ENCODE peak calls at places on chromosomes 2 and 18, in six cellular contexts. G, N, A, R, S and X are unnamed samples.

GRCh38 chr2:204632410-204632809 is 87.1 kb downstream of the PARD3B start:
- DNase-seq in R (no peak), N (no peak), S (no peak), G (no peak), A (no peak), X (no peak)

GRCh38 chr18:37305084-37305483 is 260.5 kb downstream of the CELF4 start:
- DNase-seq in A (no peak), N (no peak), G (no peak), S (no peak), R (no peak), X (no peak)

GRCh38 chr2:219737270-219737691 is 109.9 kb downstream of the SLC4A3 start:
- DNase-seq in S (no peak), G (peak; percentile 12), R (peak; percentile 36), A (no peak), N (no peak), X (no peak)

GRCh38 chr2:239472220-239472775 is 71.5 kb upstream of the HDAC4 start:
- DNase-seq in A (no peak), N (no peak), S (no peak), R (no peak), G (no peak), X (no peak)

GRCh38 chr2:164984428-164984827 is 29.1 kb upstream of the SLC38A11 start:
- DNase-seq in G (no peak), S (no peak), N (peak; percentile 59), R (no peak), A (no peak), X (no peak)

GRCh38 chr2:230931556-230932231 is 6.7 kb upstream of the GPR55 start:
- DNase-seq in S (no peak), N (no peak), A (no peak), G (no peak), R (no peak), X (no peak)

GRCh38 chr18:28794459-28795245 is 617.7 kb upstream of the CDH2 start:
- DNase-seq in A (no peak), N (peak; percentile 9), G (peak; percentile 89), S (no peak), R (peak; percentile 88), X (peak; percentile 12)

GRCh38 chr2:28268386-28268785 is 124.3 kb upstream of the FOSL2 start:
- DNase-seq in N (no peak), R (peak; percentile 53), A (no peak), S (no peak), G (no peak), X (no peak)

GRCh38 chr2:237673130-237673921 is 45.9 kb downstream of the LRRFIP1 start:
- DNase-seq in R (peak; percentile 70), G (peak; percentile 79), N (no peak), S (peak; percentile 72), A (peak; percentile 80), X (no peak)

GRCh38 chr2:35246702-35247101 is 1108.9 kb upstream of the CRIM1 start:
- DNase-seq in N (no peak), G (no peak), S (no peak), R (no peak), A (no peak), X (no peak)

GRCh38 chr2:43225788-43226557 is 433 bp downstream of the ZFP36L2 start:
- DNase-seq in S (peak; percentile 86), A (peak; percentile 89), R (peak; percentile 70), N (no peak), G (peak; percentile 76), X (no peak)

GRCh38 chr2:173184031-173185004 is 108.7 kb downstream of the MAP3K20 start:
- DNase-seq in N (peak; percentile 96), S (no peak), G (peak; percentile 97), A (no peak), R (peak; percentile 100), X (peak; percentile 96)

GRCh38 chr18:44803019-44803650 is 122.4 kb downstream of the SETBP1 start:
- DNase-seq in R (peak; percentile 75), A (peak; percentile 49), S (peak; percentile 75), N (no peak), G (no peak), X (no peak)

GRCh38 chr2:238974061-238974460 is 126.2 kb downstream of the TWIST2 start:
- DNase-seq in R (peak; percentile 72), A (no peak), G (peak; percentile 24), N (no peak), S (no peak), X (no peak)

GRCh38 chr2:232386740-232387450 is 8.3 kb downstream of the ALPP start:
- DNase-seq in R (peak; percentile 36), A (no peak), N (no peak), S (no peak), G (peak; percentile 32), X (no peak)
- H3K4me3 ChIP-seq in R (no peak overlapping the region), A (no peak overlapping the region), N (peak overlapping the region; percentile 25), S (no peak overlapping the region), G (no peak overlapping the region), X (no peak overlapping the region)

DNA sequence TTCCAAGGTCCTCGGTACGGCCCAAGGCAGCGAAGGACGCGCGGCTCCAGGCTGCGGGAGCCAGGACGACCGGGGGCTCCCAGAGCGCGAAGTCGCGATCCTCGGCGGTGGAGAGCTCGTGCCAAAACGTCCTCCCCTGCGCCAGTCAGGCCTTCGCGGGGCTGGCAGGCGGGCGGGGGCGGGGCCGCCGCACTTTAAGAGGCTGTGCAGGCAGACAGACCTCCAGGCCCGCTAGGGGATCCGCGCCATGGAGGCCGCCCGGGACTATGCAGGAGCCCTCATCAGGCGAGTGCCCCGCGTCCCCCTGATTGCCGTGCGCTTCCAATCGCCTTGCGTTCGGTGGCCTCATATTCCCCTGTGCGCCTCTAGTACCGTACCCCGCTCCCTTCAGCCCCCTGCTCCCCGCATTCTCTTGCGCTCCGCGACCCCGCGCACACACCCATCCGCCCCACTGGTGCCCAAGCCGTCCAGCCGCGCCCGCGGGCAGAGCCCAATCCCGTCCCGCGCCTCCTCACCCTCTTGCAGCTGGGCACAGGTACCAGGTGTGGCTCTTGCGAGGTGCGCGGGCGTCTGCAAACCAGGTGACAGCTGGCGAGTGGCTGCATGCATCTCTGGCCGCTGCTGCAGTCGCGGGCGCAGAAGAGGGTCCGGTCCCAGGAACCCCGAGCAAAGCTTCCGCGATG is at the start of gene CIDEA:
- DNase-seq in A (no peak), R (peak; percentile 42), N (no peak), S (no peak), G (no peak), X (no peak)
- H3K4me3 ChIP-seq in A (no peak within 1 kb of the TSS), R (peak within 1 kb of the TSS; percentile 30), N (peak within 1 kb of the TSS; percentile 18), S (no peak within 1 kb of the TSS), G (peak within 1 kb of the TSS; percentile 33), X (peak within 1 kb of the TSS; percentile 23)

GRCh38 chr2:10301946-10302478 is 692 bp upstream of the HPCAL1 start:
- DNase-seq in G (no peak), N (no peak), S (no peak), R (no peak), A (no peak), X (no peak)

GRCh38 chr2:10303634-10304378 is 1.1 kb downstream of the HPCAL1 start:
- DNase-seq in G (peak; percentile 47), A (peak; percentile 35), N (no peak), R (peak; percentile 56), S (peak; percentile 69), X (no peak)

GRCh38 chr2:10300997-10301945 is 1.4 kb upstream of the HPCAL1 start:
- DNase-seq in A (no peak), G (no peak), N (no peak), R (no peak), S (peak; percentile 70), X (no peak)

GRCh38 chr2:10303174-10303633 is 500 bp downstream of the HPCAL1 start:
- DNase-seq in R (no peak), S (no peak), N (no peak), A (no peak), G (peak; percentile 39), X (no peak)

GRCh38 chr2:10302479-10303173 is at the start of gene HPCAL1:
- DNase-seq in R (peak; percentile 79), S (peak; percentile 94), A (peak; percentile 93), N (no peak), G (peak; percentile 80), X (no peak)
- H3K4me3 ChIP-seq in R (peak within 1 kb of the TSS; percentile 83), S (peak within 1 kb of the TSS; percentile 93), A (peak within 1 kb of the TSS; percentile 81), N (peak within 1 kb of the TSS; percentile 60), G (peak within 1 kb of the TSS; percentile 87), X (peak within 1 kb of the TSS; percentile 60)

DNA sequence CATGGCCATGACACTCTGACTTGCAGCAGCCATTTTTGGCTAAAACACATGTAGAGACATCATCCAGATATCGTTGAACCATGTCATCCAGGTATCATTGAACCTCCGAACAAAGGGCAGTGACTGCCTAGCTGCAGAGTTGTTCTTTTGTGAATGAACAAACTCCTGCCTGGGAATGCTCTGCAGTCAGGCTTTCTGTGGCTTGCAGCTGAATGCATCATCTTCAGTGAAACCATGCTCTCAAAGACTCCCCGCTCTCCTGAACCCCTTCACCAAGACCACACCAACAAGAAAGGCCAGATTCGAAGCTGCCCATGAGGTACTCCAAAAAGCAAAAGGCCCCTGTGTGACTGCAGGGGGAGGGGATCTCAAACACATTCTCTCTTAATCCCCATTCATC is 118.8 kb downstream of the ACTR3 start:
- DNase-seq in N (no peak), A (no peak), S (no peak), R (no peak), G (no peak), X (no peak)
- H3K4me3 ChIP-seq in N (no peak overlapping the region), A (no peak overlapping the region), S (no peak overlapping the region), R (no peak overlapping the region), G (no peak overlapping the region), X (no peak overlapping the region)

GRCh38 chr2:88450186-88450585 is 2.3 kb downstream of the FOXI3 start:
- DNase-seq in A (no peak), S (no peak), N (no peak), G (no peak), R (no peak), X (no peak)

GRCh38 chr2:88452980-88453582 is 588 bp upstream of the FOXI3 start:
- DNase-seq in A (no peak), G (peak; percentile 9), S (no peak), N (no peak), R (peak; percentile 4), X (no peak)

GRCh38 chr2:88452151-88452851 is at the start of gene FOXI3:
- DNase-seq in S (no peak), R (no peak), N (no peak), G (peak; percentile 31), A (no peak), X (no peak)

GRCh38 chr2:88450925-88451575 is 1.4 kb downstream of the FOXI3 start:
- DNase-seq in N (no peak), A (no peak), S (no peak), G (no peak), R (no peak), X (no peak)

GRCh38 chr2:88451647-88452150 is 794 bp downstream of the FOXI3 start:
- DNase-seq in S (no peak), G (peak; percentile 26), N (no peak), R (no peak), A (no peak), X (no peak)
- H3K4me3 ChIP-seq in S (peak overlapping the region; percentile 30), G (peak overlapping the region; percentile 44), N (no peak overlapping the region), R (no peak overlapping the region), A (no peak overlapping the region), X (no peak overlapping the region)

GRCh38 chr2:104857262-104858221 is 3.6 kb downstream of the POU3F3 start:
- DNase-seq in R (peak; percentile 30), S (no peak), G (no peak), A (peak; percentile 9), N (no peak), X (no peak)
- H3K4me3 ChIP-seq in R (peak overlapping the region; percentile 24), S (no peak overlapping the region), G (no peak overlapping the region), A (peak overlapping the region; percentile 36), N (no peak overlapping the region), X (peak overlapping the region; percentile 64)